ENCODE peak calls at places on chromosomes 6 and 20, in six cellular contexts. Z, R, S, V, W and U are unnamed samples.

GRCh38 chr6:27791182-27791939 is 120.8 kb downstream of the OR2B2 start:
- DNase-seq in W (peak), Z (peak), R (peak), V (no peak), S (peak), U (peak)

GRCh38 chr20:9837634-9838033 is 1.2 kb downstream of the PAK5 start:
- DNase-seq in W (no peak), Z (no peak), V (no peak), S (no peak), R (no peak), U (peak)

GRCh38 chr20:41009960-41010359 is 18.7 kb upstream of the TOP1 start:
- DNase-seq in S (no peak), W (no peak), R (no peak), Z (no peak), V (no peak), U (peak)

GRCh38 chr6:136792066-136792944 is at the start of gene MAP3K5:
- DNase-seq in S (peak), R (peak), Z (peak), W (peak), V (peak), U (peak)

GRCh38 chr6:70604254-70604653 is 37.5 kb downstream of the SDHAF4 start:
- DNase-seq in W (no peak), R (no peak), V (no peak), S (no peak), Z (no peak), U (no peak)

GRCh38 chr20:61786230-61786629 is 279.5 kb downstream of the TAF4 start:
- DNase-seq in S (no peak), R (no peak), V (peak), W (no peak), Z (no peak), U (no peak)

GRCh38 chr6:147022041-147022440 is 182.2 kb upstream of the STXBP5 start:
- DNase-seq in S (peak), V (no peak), W (no peak), R (peak), Z (no peak), U (no peak)

GRCh38 chr6:87907521-87907920 is 140.1 kb upstream of the SPACA1 start:
- DNase-seq in V (no peak), R (peak), W (no peak), S (peak), Z (peak), U (no peak)

GRCh38 chr6:42251911-42252637 is 34.4 kb upstream of the MRPS10 start:
- DNase-seq in W (peak), V (peak), Z (no peak), R (peak), S (peak), U (peak)

GRCh38 chr6:10441004-10441654 is 26.3 kb upstream of the TFAP2A start:
- DNase-seq in W (no peak), R (peak), Z (peak), S (peak), V (no peak), U (no peak)

GRCh38 chr6:129153257-129153656 is 270.3 kb downstream of the LAMA2 start:
- DNase-seq in S (no peak), V (no peak), Z (no peak), W (no peak), R (no peak), U (no peak)

GRCh38 chr6:170279977-170280688 is 10.7 kb downstream of the DLL1 start:
- DNase-seq in Z (no peak), W (peak), S (no peak), R (no peak), V (peak), U (no peak)

GRCh38 chr20:62710886-62711702 is 2.5 kb downstream of the NTSR1 start:
- DNase-seq in R (peak), W (peak), V (no peak), Z (no peak), S (peak), U (no peak)

GRCh38 chr6:36280467-36280866 is 10.6 kb downstream of the PNPLA1 start:
- DNase-seq in R (no peak), V (no peak), S (no peak), W (no peak), Z (no peak), U (no peak)

GRCh38 chr6:35218021-35218420 is 4.3 kb downstream of the SCUBE3 start:
- DNase-seq in S (no peak), W (no peak), Z (no peak), V (no peak), R (no peak), U (peak)

GRCh38 chr6:89375902-89376301 is 23.4 kb upstream of the UBE2J1 start:
- DNase-seq in W (no peak), R (no peak), Z (no peak), V (no peak), S (no peak), U (no peak)

GRCh38 chr6:136959471-136959891 is 37.4 kb downstream of the SLC35D3 start:
- DNase-seq in V (no peak), W (peak), R (no peak), S (no peak), Z (no peak), U (no peak)

GRCh38 chr6:706161-706560 is 13.2 kb upstream of the EXOC2 start:
- DNase-seq in Z (no peak), V (no peak), R (no peak), S (peak), W (no peak), U (peak)

GRCh38 chr6:150236114-150236513 is 93.3 kb downstream of the PPP1R14C start:
- DNase-seq in W (no peak), S (no peak), Z (no peak), R (no peak), V (no peak), U (no peak)